ENCODE peak calls at places on chromosomes 6 and 20, in four cellular contexts. Y is HepG2; A is activated CD8-positive, alpha-beta T cell treated with anti-CD3 and anti-CD28 coated beads for 36 hours; P is ELR. H is an unnamed sample.

GRCh38 chr20:4113996-4114603 is 98.7 kb upstream of the RNF24 start:
- DNase-seq in A (no peak), P (no peak), Y (no peak), H (no peak)

GRCh38 chr20:25233016-25233772 is 14.7 kb upstream of the PYGB start:
- DNase-seq in P (peak), A (no peak), Y (peak), H (peak)

GRCh38 chr6:16725145-16725864 is 36.0 kb downstream of the ATXN1 start:
- DNase-seq in P (peak), A (no peak), Y (no peak), H (no peak)

GRCh38 chr6:154932562-154933027 is 62.5 kb upstream of the TIAM2 start:
- DNase-seq in P (peak), Y (peak), A (no peak), H (no peak)

GRCh38 chr6:45116714-45117410 is 211.3 kb upstream of the RUNX2 start:
- DNase-seq in Y (no peak), P (peak), A (no peak), H (no peak)

GRCh38 chr20:31476648-31477220 is 1.6 kb downstream of the REM1 start:
- DNase-seq in P (peak), A (no peak), Y (no peak), H (no peak)

GRCh38 chr6:50353603-50354002 is 303.9 kb upstream of the DEFB112 start:
- DNase-seq in Y (no peak), A (no peak), P (no peak), H (no peak)

GRCh38 chr6:73236147-73236750 is 11.0 kb upstream of the KHDC1L start:
- DNase-seq in P (peak), A (no peak), Y (no peak), H (no peak)

GRCh38 chr6:133623065-133623464 is 265.8 kb upstream of the TCF21 start:
- DNase-seq in Y (no peak), A (no peak), P (no peak), H (no peak)

GRCh38 chr6:84667252-84668213 is 96.9 kb downstream of the TBX18 start:
- DNase-seq in P (no peak), Y (no peak), A (no peak), H (no peak)